ENCODE peak calls at places on chromosomes 6 and 20, in six cellular contexts. P is OCI-LY7, M is right atrium auricular region, T is mammary epithelial cell, G is fibroblast of mammary gland, V is fibroblast of lung. N is an unnamed sample.
A peak's percentile ranks its signal among the peaks of the same experiment; 100 is the strongest.

GRCh38 chr6:94645191-94645590 is 932.1 kb upstream of the MANEA start:
- DNase-seq in P (no peak), M (no peak), T (no peak), G (no peak), V (no peak), N (no peak)

GRCh38 chr6:70510600-70510999 is 56.1 kb upstream of the SDHAF4 start:
- DNase-seq in P (no peak), M (no peak), T (no peak), G (no peak), V (no peak), N (no peak)

GRCh38 chr6:4780360-4780812 is 4.2 kb downstream of the CDYL start:
- DNase-seq in P (no peak), M (no peak), T (peak; percentile 48), G (peak; percentile 70), V (peak; percentile 67), N (no peak)

GRCh38 chr6:22906091-22906549 is 336.8 kb downstream of the HDGFL1 start:
- DNase-seq in P (no peak), M (no peak), T (peak; percentile 42), G (peak; percentile 45), V (peak; percentile 51), N (peak; percentile 48)

GRCh38 chr6:152636675-152637421 is at the start of gene SYNE1:
- DNase-seq in P (peak; percentile 19), M (no peak), T (no peak), G (no peak), V (peak; percentile 20), N (peak; percentile 18)

GRCh38 chr20:11235058-11235457 is 561.3 kb upstream of the JAG1 start:
- DNase-seq in P (no peak), M (no peak), T (peak; percentile 80), G (peak; percentile 38), V (peak; percentile 92), N (peak; percentile 42)

GRCh38 chr6:149484733-149485700 is at the start of gene ZC3H12D:
- DNase-seq in P (peak; percentile 83), M (no peak), T (no peak), G (peak; percentile 37), V (peak; percentile 44), N (no peak)

GRCh38 chr6:67667640-67668422 is 967.3 kb upstream of the ADGRB3 start:
- DNase-seq in P (no peak), M (no peak), T (no peak), G (no peak), V (no peak), N (no peak)

GRCh38 chr6:71040043-71040442 is 83.2 kb upstream of the B3GAT2 start:
- DNase-seq in P (no peak), M (no peak), T (no peak), G (no peak), V (no peak), N (no peak)

GRCh38 chr20:24765316-24766142 is 183.5 kb upstream of the CST7 start:
- DNase-seq in P (no peak), M (no peak), T (no peak), G (no peak), V (no peak), N (no peak)

GRCh38 chr20:39853050-39853449 is 836.0 kb downstream of the MAFB start:
- DNase-seq in P (no peak), M (no peak), T (no peak), G (no peak), V (no peak), N (no peak)

GRCh38 chr6:139231206-139231605 is 60.6 kb downstream of the TXLNB start:
- DNase-seq in P (no peak), M (no peak), T (no peak), G (peak; percentile 28), V (peak; percentile 60), N (no peak)

GRCh38 chr6:70413829-70414494 is 654 bp downstream of the FAM135A start:
- DNase-seq in P (peak; percentile 48), M (no peak), T (peak; percentile 36), G (no peak), V (peak; percentile 10), N (peak; percentile 37)

DNA sequence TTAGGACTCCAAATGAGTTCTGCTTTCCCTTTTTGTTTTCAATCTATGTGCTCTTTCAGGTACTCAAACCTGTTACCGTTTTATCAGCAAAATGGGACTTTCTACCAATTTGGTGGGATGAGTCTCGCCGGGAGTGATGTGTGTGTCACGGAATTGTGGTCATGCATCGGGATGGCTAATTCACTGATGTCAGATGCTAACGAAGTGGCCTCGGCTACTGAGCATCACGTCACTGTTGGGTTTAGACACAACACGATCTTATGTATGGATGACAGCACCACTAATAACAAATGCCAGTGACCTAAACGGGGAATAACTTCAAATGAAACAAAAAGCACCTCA is 1.7 kb upstream of the PCK1 start:
- DNase-seq in P (no peak), M (no peak), T (no peak), G (no peak), V (no peak), N (no peak)
- TF ChIP-seq CTCF in P (no peak), M (no peak), T (no peak), G (no peak), V (no peak), N (no peak)

DNA sequence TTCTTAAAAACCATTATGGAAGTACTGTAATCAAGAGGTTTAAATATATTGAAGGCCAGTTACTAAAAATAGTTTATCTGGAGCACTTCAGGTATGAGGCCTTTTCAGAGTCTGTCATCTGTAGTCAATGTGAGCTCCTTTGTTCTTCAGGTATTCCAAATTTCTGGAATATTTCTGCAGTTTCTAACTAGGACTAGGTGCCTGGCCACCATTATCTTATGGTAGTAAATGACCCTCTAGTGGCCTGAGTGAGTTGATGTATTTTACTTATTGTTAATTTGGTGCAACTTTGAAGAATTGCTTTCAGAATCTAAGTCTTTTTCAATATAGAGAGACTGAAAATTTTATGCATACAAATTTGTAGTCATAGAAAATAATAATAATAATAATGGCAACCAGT is 95.2 kb upstream of the FLRT3 start:
- DNase-seq in P (no peak), M (no peak), T (no peak), G (no peak), V (no peak), N (no peak)
- TF ChIP-seq CTCF in P (no peak), M (no peak), T (no peak), G (no peak), V (no peak), N (no peak)

GRCh38 chr20:47377122-47377722 is 20.7 kb upstream of the ZMYND8 start:
- DNase-seq in P (no peak), M (no peak), T (peak; percentile 82), G (no peak), V (no peak), N (no peak)

GRCh38 chr20:47368301-47368700 is 11.8 kb upstream of the ZMYND8 start:
- DNase-seq in P (no peak), M (no peak), T (no peak), G (no peak), V (no peak), N (no peak)

GRCh38 chr20:47370850-47371782 is 14.6 kb upstream of the ZMYND8 start:
- DNase-seq in P (no peak), M (no peak), T (no peak), G (no peak), V (peak; percentile 47), N (no peak)

GRCh38 chr20:47370214-47370613 is 13.7 kb upstream of the ZMYND8 start:
- DNase-seq in P (no peak), M (no peak), T (no peak), G (no peak), V (no peak), N (no peak)

GRCh38 chr20:47373206-47373722 is 16.8 kb upstream of the ZMYND8 start:
- DNase-seq in P (no peak), M (no peak), T (no peak), G (no peak), V (no peak), N (no peak)
- TF ChIP-seq CTCF in P (no peak), M (no peak), T (no peak), G (no peak), V (no peak), N (no peak)

GRCh38 chr20:62138204-62138543 is 5.0 kb downstream of the PSMA7 start:
- DNase-seq in P (no peak), M (no peak), T (no peak), G (no peak), V (no peak), N (no peak)
- TF ChIP-seq CTCF in P (no peak), M (no peak), T (no peak), G (no peak), V (no peak), N (no peak)

GRCh38 chr20:62892348-62893304 is 31.0 kb upstream of the TCFL5 start:
- DNase-seq in P (no peak), M (no peak), T (no peak), G (no peak), V (no peak), N (no peak)

GRCh38 chr20:62891111-62891510 is 29.5 kb upstream of the TCFL5 start:
- DNase-seq in P (no peak), M (no peak), T (no peak), G (no peak), V (no peak), N (peak; percentile 25)

GRCh38 chr20:62894261-62894660 is 32.0 kb downstream of the DIDO1 start:
- DNase-seq in P (no peak), M (no peak), T (no peak), G (no peak), V (no peak), N (no peak)

GRCh38 chr20:62895539-62895938 is 30.8 kb downstream of the DIDO1 start:
- DNase-seq in P (no peak), M (no peak), T (no peak), G (no peak), V (no peak), N (no peak)

DNA sequence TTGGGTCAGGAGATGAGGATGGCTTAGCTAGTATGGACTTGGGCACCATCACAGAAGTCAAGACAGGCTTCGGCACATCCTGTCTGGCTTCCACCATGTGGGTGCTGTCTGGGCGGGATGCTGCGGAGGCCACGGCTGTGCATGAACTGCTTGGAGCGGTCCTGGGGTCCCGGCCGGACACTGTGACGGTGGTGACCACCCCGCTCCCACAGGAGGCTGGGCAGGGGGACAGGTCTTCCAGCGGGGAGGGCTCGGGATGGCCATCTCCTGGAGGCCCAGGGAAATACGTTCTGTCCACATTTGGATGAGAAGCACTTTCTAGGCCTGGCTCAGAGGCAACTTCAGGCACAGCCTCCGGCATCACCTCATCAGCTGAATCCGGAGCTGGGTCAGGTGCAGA is 32.1 kb upstream of the TCFL5 start:
- DNase-seq in P (no peak), M (no peak), T (no peak), G (no peak), V (no peak), N (no peak)
- TF ChIP-seq CTCF in P (no peak), M (no peak), T (no peak), G (peak; percentile 7), V (no peak), N (no peak)

GRCh38 chr20:3846740-3847418 is at the start of gene MAVS:
- DNase-seq in P (peak; percentile 90), M (peak; percentile 85), T (peak; percentile 73), G (peak; percentile 63), V (peak; percentile 77), N (peak; percentile 93)
- TF ChIP-seq CTCF in P (peak; percentile 21), M (no peak), T (peak; percentile 3), G (no peak), V (no peak), N (no peak)